ENCODE peak calls at places on chromosome 16, in six cellular contexts. R is NB4, Y is stomach, M is WERI-Rb-1, C is fibroblast of villous mesenchyme, U is mammary epithelial cell. S is an unnamed sample.

GRCh38 chr16:8126313-8126712 is 464.0 kb downstream of the TMEM114 start:
- DNase-seq in R (no peak), U (no peak), M (no peak), C (no peak), Y (no peak), S (no peak)

GRCh38 chr16:56286819-56287218 is 95.5 kb downstream of the GNAO1 start:
- DNase-seq in Y (no peak), U (no peak), C (no peak), R (peak; percentile 18), M (no peak), S (no peak)

GRCh38 chr16:15690296-15690695 is 40.3 kb downstream of the NDE1 start:
- DNase-seq in C (peak; percentile 32), R (no peak), M (no peak), Y (no peak), U (no peak), S (no peak)

GRCh38 chr16:77289331-77289809 is 90.2 kb downstream of the SYCE1L start:
- DNase-seq in Y (no peak), R (no peak), M (peak; percentile 33), U (peak; percentile 47), C (peak; percentile 95), S (peak; percentile 72)

GRCh38 chr16:81429045-81429521 is 15.5 kb upstream of the CMIP start:
- DNase-seq in U (no peak), C (peak; percentile 56), Y (peak; percentile 77), M (peak; percentile 16), R (peak; percentile 65), S (peak; percentile 62)

GRCh38 chr16:12061336-12062055 is 85.0 kb downstream of the SNX29 start:
- DNase-seq in R (peak; percentile 19), M (no peak), C (peak; percentile 20), Y (no peak), U (peak; percentile 46), S (no peak)

GRCh38 chr16:59180083-59180476 is 446.0 kb upstream of the GOT2 start:
- DNase-seq in Y (no peak), R (no peak), C (no peak), M (no peak), U (no peak), S (no peak)

GRCh38 chr16:4517812-4518211 is 20.8 kb downstream of the CDIP1 start:
- DNase-seq in U (no peak), M (peak; percentile 77), R (peak; percentile 52), C (peak; percentile 37), Y (no peak), S (peak; percentile 52)

GRCh38 chr16:22664561-22664997 is 149.4 kb upstream of the HS3ST2 start:
- DNase-seq in U (no peak), R (no peak), C (no peak), M (no peak), Y (no peak), S (no peak)

GRCh38 chr16:2814757-2815298 is 2.2 kb upstream of the PRSS21 start:
- DNase-seq in R (no peak), Y (no peak), C (no peak), M (no peak), U (no peak), S (no peak)

GRCh38 chr16:71709231-71709781 is 15.2 kb downstream of the PHLPP2 start:
- DNase-seq in C (peak; percentile 60), R (no peak), M (no peak), Y (no peak), U (peak; percentile 41), S (peak; percentile 29)

GRCh38 chr16:17133851-17134250 is 336.9 kb downstream of the XYLT1 start:
- DNase-seq in Y (no peak), U (no peak), C (no peak), M (no peak), R (no peak), S (no peak)

GRCh38 chr16:51161440-51162195 is 10.5 kb upstream of the SALL1 start:
- DNase-seq in R (peak; percentile 24), U (no peak), Y (no peak), M (no peak), C (peak; percentile 30), S (peak; percentile 17)

GRCh38 chr16:25198021-25198420 is 18.7 kb upstream of the AQP8 start:
- DNase-seq in R (no peak), M (no peak), C (no peak), U (peak; percentile 65), Y (no peak), S (no peak)

GRCh38 chr16:72427786-72428480 is 256.0 kb upstream of the PMFBP1 start:
- DNase-seq in R (no peak), U (no peak), M (no peak), C (no peak), Y (no peak), S (no peak)

GRCh38 chr16:66044089-66044488 is 322.4 kb upstream of the CDH5 start:
- DNase-seq in M (no peak), Y (no peak), C (no peak), U (no peak), R (no peak), S (no peak)

GRCh38 chr16:75095204-75095621 is 21.4 kb downstream of the LDHD start:
- DNase-seq in M (no peak), C (no peak), Y (no peak), R (peak; percentile 62), U (no peak), S (no peak)

GRCh38 chr16:56625140-56625942 is at the start of gene MT1E:
- DNase-seq in Y (peak; percentile 93), U (peak; percentile 74), M (no peak), C (peak; percentile 69), R (peak; percentile 71), S (peak; percentile 82)

GRCh38 chr16:85757341-85757822 is 6.5 kb upstream of the C16orf74 start:
- DNase-seq in Y (no peak), M (no peak), R (no peak), C (peak; percentile 52), U (peak; percentile 79), S (no peak)

GRCh38 chr16:85762970-85763369 is 12.1 kb upstream of the C16orf74 start:
- DNase-seq in U (no peak), Y (no peak), C (no peak), M (no peak), R (no peak), S (no peak)

GRCh38 chr16:85759136-85759535 is 8.2 kb upstream of the C16orf74 start:
- DNase-seq in R (peak; percentile 97), C (no peak), M (no peak), Y (no peak), U (no peak), S (no peak)

GRCh38 chr16:85761866-85762265 is 11.0 kb upstream of the C16orf74 start:
- DNase-seq in R (peak; percentile 84), U (no peak), Y (no peak), C (no peak), M (no peak), S (no peak)

DNA sequence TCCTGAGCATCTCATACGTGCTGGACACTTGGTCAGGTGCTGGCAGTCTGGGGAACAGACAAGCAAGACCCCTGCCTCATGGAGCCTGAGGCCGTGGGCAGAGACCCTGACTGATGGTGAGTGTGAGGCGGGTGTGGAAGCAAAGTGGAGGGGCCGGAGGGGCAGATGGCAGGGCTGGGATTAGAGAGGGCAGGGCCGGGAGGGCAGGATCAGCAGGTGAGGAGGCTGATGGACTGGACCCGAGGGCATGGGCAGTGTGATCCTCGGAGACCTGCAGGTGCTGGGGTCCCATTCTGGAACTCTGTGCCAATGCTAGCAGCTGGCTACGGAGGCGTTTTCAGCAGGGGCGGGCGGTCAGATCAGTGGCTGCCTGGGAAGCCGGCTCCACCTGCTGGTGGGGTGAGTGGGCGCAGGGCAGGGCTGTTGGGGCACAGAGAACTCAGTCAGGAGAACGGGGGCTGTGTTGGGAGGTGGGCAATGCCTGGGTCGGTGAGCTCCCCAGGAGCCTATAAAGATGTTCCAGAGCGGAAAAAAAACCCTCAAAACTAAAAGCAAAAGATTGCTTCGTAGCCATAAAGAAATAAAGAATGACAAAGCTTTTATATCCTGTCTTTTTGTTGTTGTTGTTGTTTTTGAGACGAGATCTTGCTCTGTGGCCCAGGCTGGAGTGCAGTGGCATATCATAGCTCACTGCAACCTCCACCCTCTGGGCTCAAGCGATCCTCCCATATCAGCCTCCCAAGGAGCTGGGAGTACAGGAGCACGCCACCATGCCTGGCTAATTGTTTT is 8.9 kb upstream of the C16orf74 start:
- DNase-seq in R (peak; percentile 76), M (no peak), C (no peak), Y (peak; percentile 67), U (peak; percentile 29), S (no peak)
- TF ChIP-seq CTCF in R (peak; percentile 80), M (peak; percentile 45), C (peak; percentile 39), Y (peak; percentile 67), U (peak; percentile 59), S (peak; percentile 44)

DNA sequence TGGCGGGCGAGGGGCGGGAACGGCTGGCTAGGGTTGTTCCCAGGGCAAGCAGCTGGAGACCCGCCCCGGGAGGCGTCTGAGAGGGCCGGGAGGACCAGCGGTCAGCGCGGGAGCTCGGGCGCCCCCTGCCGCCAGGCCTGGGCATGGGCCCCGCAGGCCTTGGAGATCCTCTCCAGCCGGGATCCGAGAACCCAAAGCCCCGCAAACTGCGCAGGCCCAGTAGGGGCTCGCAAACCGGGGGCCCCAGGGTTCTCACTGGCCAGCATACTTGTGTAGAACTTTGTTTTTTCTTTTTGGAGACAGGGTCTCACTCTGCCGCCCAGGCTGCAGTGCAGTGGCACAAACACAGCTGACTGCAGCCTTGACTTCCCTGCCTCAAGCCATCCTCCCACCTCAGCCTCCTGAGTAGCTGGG is 20.8 kb upstream of the ZNF423 start:
- DNase-seq in R (peak; percentile 65), M (peak; percentile 74), Y (peak; percentile 68), U (no peak), C (no peak), S (peak; percentile 50)
- H3K4me3 ChIP-seq in R (no peak overlapping the region), M (no peak overlapping the region), Y (peak overlapping the region; percentile 35), U (no peak overlapping the region), C (no peak overlapping the region), S (no peak overlapping the region)

GRCh38 chr16:743794-744500 is 3.1 kb upstream of the CIAO3 start:
- DNase-seq in C (no peak), M (no peak), R (no peak), Y (no peak), U (no peak), S (no peak)
- TF ChIP-seq CTCF in C (peak; percentile 12), M (peak; percentile 40), R (peak; percentile 20), Y (no peak), U (peak; percentile 21), S (no peak)

DNA sequence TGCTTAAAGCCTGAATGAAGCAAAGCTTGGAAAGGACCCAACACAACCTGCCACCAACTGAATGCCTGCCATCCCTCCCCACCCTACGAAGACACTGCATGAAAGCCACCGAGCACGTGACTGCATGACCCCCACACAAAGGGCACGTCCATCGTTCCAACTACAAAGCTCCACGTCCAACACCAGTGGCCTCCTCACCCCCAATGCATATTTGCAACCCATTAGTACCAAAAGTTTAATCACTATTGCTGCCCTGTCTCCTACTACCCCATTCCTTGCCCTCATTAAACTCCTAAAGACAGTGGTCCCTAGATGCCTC is 43.4 kb downstream of the ANKRD11 start:
- DNase-seq in C (no peak), Y (no peak), R (no peak), M (no peak), U (no peak), S (no peak)
- H3K4me3 ChIP-seq in C (no peak overlapping the region), Y (no peak overlapping the region), R (no peak overlapping the region), M (no peak overlapping the region), U (no peak overlapping the region), S (no peak overlapping the region)

S was measured in fibroblast of pulmonary artery.